ENCODE peak calls at places on chromosomes 13 and 19, in six cellular contexts. P is mesenchymal stem cell, I is neuronal stem cell, S is IMR-90, B is H9, Y is H1. H is an unnamed sample.
A peak's percentile ranks its signal among the peaks of the same experiment; 100 is the strongest.

GRCh38 chr19:3146677-3147100 is 10.9 kb downstream of the GNA15 start:
- DNase-seq in S (no peak), B (peak; percentile 71), I (no peak), Y (no peak), P (no peak), H (peak; percentile 68)

GRCh38 chr13:98252931-98253470 is 75.9 kb upstream of the RNF113B start:
- DNase-seq in P (peak; percentile 87), I (no peak), S (peak; percentile 88), B (no peak), Y (no peak), H (peak; percentile 67)

GRCh38 chr13:33606692-33607091 is 211.3 kb upstream of the RFC3 start:
- DNase-seq in B (peak; percentile 39), P (peak; percentile 41), I (peak; percentile 39), S (no peak), Y (peak; percentile 23), H (no peak)

GRCh38 chr13:27264181-27264580 is 6.4 kb upstream of the RASL11A start:
- DNase-seq in Y (no peak), S (peak; percentile 89), P (peak; percentile 84), B (no peak), I (no peak), H (no peak)

GRCh38 chr19:50728084-50728737 is 5.0 kb downstream of the CLEC11A start:
- DNase-seq in Y (peak; percentile 89), S (peak; percentile 75), B (peak; percentile 99), P (no peak), I (peak; percentile 90), H (peak; percentile 92)

GRCh38 chr19:57280913-57281425 is 684 bp downstream of the ZNF460 start:
- DNase-seq in I (no peak), P (no peak), S (no peak), B (no peak), Y (no peak), H (no peak)

GRCh38 chr19:3612330-3612729 is 5.7 kb upstream of the TBXA2R start:
- DNase-seq in B (no peak), I (no peak), Y (no peak), S (no peak), P (no peak), H (no peak)

GRCh38 chr19:13164370-13165090 is 14.3 kb downstream of the IER2 start:
- DNase-seq in Y (peak; percentile 99), P (peak; percentile 65), B (peak; percentile 100), S (peak; percentile 61), I (peak; percentile 80), H (peak; percentile 31)

GRCh38 chr19:9793051-9793591 is 24.6 kb upstream of the ZNF846 start:
- DNase-seq in I (no peak), S (peak; percentile 32), Y (no peak), P (peak; percentile 72), B (no peak), H (peak; percentile 64)

GRCh38 chr19:11361037-11361770 is 6.0 kb downstream of the PLPPR2 start:
- DNase-seq in Y (no peak), P (no peak), B (peak; percentile 96), S (no peak), I (peak; percentile 86), H (peak; percentile 84)

GRCh38 chr13:113837554-113838355 is 26.1 kb downstream of the GAS6 start:
- DNase-seq in I (no peak), S (peak; percentile 98), B (peak; percentile 71), Y (no peak), P (peak; percentile 98), H (peak; percentile 39)

GRCh38 chr13:35512271-35512920 is 35.9 kb upstream of the MAB21L1 start:
- DNase-seq in B (no peak), Y (no peak), S (peak; percentile 90), I (no peak), P (peak; percentile 9), H (no peak)

GRCh38 chr13:43058318-43058674 is 34.9 kb downstream of the DNAJC15 start:
- DNase-seq in S (peak; percentile 62), I (no peak), B (peak; percentile 45), Y (no peak), P (peak; percentile 48), H (peak; percentile 83)

GRCh38 chr13:36831291-36831690 is 12.3 kb downstream of the RFXAP start:
- DNase-seq in B (no peak), P (no peak), S (no peak), I (no peak), Y (no peak), H (no peak)

GRCh38 chr19:48625891-48626327 is 6.6 kb downstream of the SPHK2 start:
- DNase-seq in P (no peak), Y (no peak), I (no peak), B (no peak), S (no peak), H (no peak)

GRCh38 chr13:30337061-30337601 is 29.8 kb upstream of the KATNAL1 start:
- DNase-seq in P (no peak), I (no peak), S (no peak), B (no peak), Y (no peak), H (no peak)

GRCh38 chr13:23572836-23573235 is 2.6 kb downstream of the TNFRSF19 start:
- DNase-seq in B (no peak), I (no peak), Y (no peak), S (no peak), P (no peak), H (no peak)

GRCh38 chr13:112059457-112060317 is 7.3 kb upstream of the SOX1 start:
- DNase-seq in B (no peak), Y (no peak), S (no peak), P (no peak), I (no peak), H (no peak)

GRCh38 chr13:33797622-33798021 is 20.3 kb upstream of the RFC3 start:
- DNase-seq in Y (no peak), P (peak; percentile 18), B (no peak), S (no peak), I (no peak), H (no peak)

GRCh38 chr13:42078113-42078769 is 29.8 kb downstream of the DGKH start:
- DNase-seq in Y (no peak), I (no peak), P (no peak), S (no peak), B (peak; percentile 41), H (no peak)

GRCh38 chr13:51768378-51768921 is 35.5 kb downstream of the DHRS12 start:
- DNase-seq in S (no peak), B (peak; percentile 77), I (peak; percentile 18), P (no peak), Y (no peak), H (no peak)

GRCh38 chr19:53012006-53012405 is 1.7 kb upstream of the ERVV-1 start:
- DNase-seq in S (no peak), B (no peak), P (no peak), I (no peak), Y (no peak), H (peak; percentile 87)

GRCh38 chr19:53008061-53008778 is 5.5 kb upstream of the ERVV-1 start:
- DNase-seq in B (no peak), P (no peak), Y (no peak), S (no peak), I (no peak), H (peak; percentile 78)

GRCh38 chr19:53010494-53010893 is 3.2 kb upstream of the ERVV-1 start:
- DNase-seq in I (no peak), P (no peak), Y (no peak), S (no peak), B (peak; percentile 82), H (peak; percentile 20)

GRCh38 chr19:53004242-53004641 is 9.5 kb upstream of the ERVV-1 start:
- DNase-seq in P (no peak), Y (no peak), I (no peak), S (no peak), B (no peak), H (no peak)

GRCh38 chr19:53007200-53008054 is 6.3 kb upstream of the ERVV-1 start:
- DNase-seq in B (no peak), I (no peak), Y (no peak), P (no peak), S (no peak), H (peak; percentile 91)
- H3K14ac ChIP-seq in B (no peak overlapping the region), I (no peak overlapping the region), Y (no peak overlapping the region), P (no peak overlapping the region), S (no peak overlapping the region), H (peak overlapping the region; percentile 55)

GRCh38 chr19:16078311-16078758 is 2.0 kb downstream of the TPM4 start:
- DNase-seq in B (no peak), Y (no peak), I (peak; percentile 15), S (peak; percentile 69), P (no peak), H (peak; percentile 50)
- H3K14ac ChIP-seq in B (peak overlapping the region; percentile 95), Y (no peak overlapping the region), I (no peak overlapping the region), S (peak overlapping the region; percentile 99), P (peak overlapping the region; percentile 64), H (peak overlapping the region; percentile 92)

GRCh38 chr19:8307965-8308866 is at the start of gene CD320:
- DNase-seq in I (peak; percentile 88), B (peak; percentile 87), P (peak; percentile 92), Y (no peak), S (peak; percentile 87), H (peak; percentile 80)
- H3K14ac ChIP-seq in I (peak within 1 kb of the TSS; percentile 96), B (peak within 1 kb of the TSS; percentile 93), P (no peak within 1 kb of the TSS), Y (peak within 1 kb of the TSS; percentile 37), S (peak within 1 kb of the TSS; percentile 19), H (peak within 1 kb of the TSS; percentile 47)

GRCh38 chr13:110832205-110832479 is 82.7 kb downstream of the ANKRD10 start:
- DNase-seq in B (no peak), Y (no peak), P (no peak), S (no peak), I (no peak), H (no peak)
- H3K14ac ChIP-seq in B (no peak overlapping the region), Y (no peak overlapping the region), P (no peak overlapping the region), S (no peak overlapping the region), I (peak overlapping the region; percentile 72), H (no peak overlapping the region)

GRCh38 chr13:50549221-50549942 is 294.1 kb downstream of the DLEU7 start:
- DNase-seq in S (no peak), Y (no peak), P (no peak), B (no peak), I (no peak), H (no peak)
- H3K14ac ChIP-seq in S (no peak overlapping the region), Y (no peak overlapping the region), P (no peak overlapping the region), B (no peak overlapping the region), I (no peak overlapping the region), H (no peak overlapping the region)

H was measured in trophoblast cell.